ENCODE peak calls at places on chromosomes 3 and 15, in seven cellular contexts. One of them, this sample, is unnamed.
A peak's percentile ranks its signal among the peaks of the same experiment; 100 is the strongest.

GRCh38 chr3:100777271-100777670 is 68.0 kb downstream of the TFG start:
- DNase-seq in NCI-H226: peak; percentile 50
- DNase-seq in activated T-cell treated with anti-CD3 and anti-CD28 coated beads for 1 hour: no peak
- DNase-seq in HT1080: peak; percentile 29
- DNase-seq in T-helper 2 cell: no peak
- DNase-seq in HFFc6: peak; percentile 52
- DNase-seq in activated CD8-positive, alpha-beta memory T cell treated with anti-CD3 and anti-CD28 coated beads for 48 hours: no peak
- DNase-seq in this sample: no peak

GRCh38 chr3:153244961-153245360 is 82.9 kb downstream of the RAP2B start:
- DNase-seq in activated CD8-positive, alpha-beta memory T cell treated with anti-CD3 and anti-CD28 coated beads for 48 hours: no peak
- DNase-seq in NCI-H226: no peak
- DNase-seq in activated T-cell treated with anti-CD3 and anti-CD28 coated beads for 1 hour: no peak
- DNase-seq in HT1080: no peak
- DNase-seq in T-helper 2 cell: no peak
- DNase-seq in HFFc6: peak; percentile 8
- DNase-seq in this sample: no peak

GRCh38 chr3:126105691-126106187 is 21.8 kb upstream of the SLC41A3 start:
- DNase-seq in activated T-cell treated with anti-CD3 and anti-CD28 coated beads for 1 hour: no peak
- DNase-seq in T-helper 2 cell: no peak
- DNase-seq in activated CD8-positive, alpha-beta memory T cell treated with anti-CD3 and anti-CD28 coated beads for 48 hours: no peak
- DNase-seq in HFFc6: no peak
- DNase-seq in NCI-H226: no peak
- DNase-seq in HT1080: no peak
- DNase-seq in this sample: peak; percentile 51

GRCh38 chr3:99172736-99173657 is 271.5 kb upstream of the DCBLD2 start:
- DNase-seq in NCI-H226: peak; percentile 24
- DNase-seq in activated CD8-positive, alpha-beta memory T cell treated with anti-CD3 and anti-CD28 coated beads for 48 hours: no peak
- DNase-seq in T-helper 2 cell: no peak
- DNase-seq in HFFc6: peak; percentile 71
- DNase-seq in activated T-cell treated with anti-CD3 and anti-CD28 coated beads for 1 hour: peak; percentile 4
- DNase-seq in HT1080: peak; percentile 68
- DNase-seq in this sample: no peak

GRCh38 chr3:145963111-145963510 is 197.9 kb downstream of the PLOD2 start:
- DNase-seq in NCI-H226: no peak
- DNase-seq in HT1080: no peak
- DNase-seq in HFFc6: no peak
- DNase-seq in activated T-cell treated with anti-CD3 and anti-CD28 coated beads for 1 hour: no peak
- DNase-seq in T-helper 2 cell: no peak
- DNase-seq in activated CD8-positive, alpha-beta memory T cell treated with anti-CD3 and anti-CD28 coated beads for 48 hours: no peak
- DNase-seq in this sample: no peak

GRCh38 chr15:35173444-35174118 is 88.5 kb upstream of the NANOGP8 start:
- DNase-seq in T-helper 2 cell: no peak
- DNase-seq in HFFc6: peak; percentile 10
- DNase-seq in NCI-H226: peak; percentile 1
- DNase-seq in activated CD8-positive, alpha-beta memory T cell treated with anti-CD3 and anti-CD28 coated beads for 48 hours: no peak
- DNase-seq in HT1080: peak; percentile 37
- DNase-seq in activated T-cell treated with anti-CD3 and anti-CD28 coated beads for 1 hour: no peak
- DNase-seq in this sample: no peak

GRCh38 chr3:9666704-9667445 is 17.6 kb downstream of the MTMR14 start:
- DNase-seq in activated T-cell treated with anti-CD3 and anti-CD28 coated beads for 1 hour: no peak
- DNase-seq in activated CD8-positive, alpha-beta memory T cell treated with anti-CD3 and anti-CD28 coated beads for 48 hours: no peak
- DNase-seq in HT1080: no peak
- DNase-seq in HFFc6: no peak
- DNase-seq in T-helper 2 cell: no peak
- DNase-seq in NCI-H226: no peak
- DNase-seq in this sample: no peak

GRCh38 chr3:31947671-31948091 is 33.4 kb downstream of the OSBPL10 start:
- DNase-seq in HFFc6: no peak
- DNase-seq in HT1080: no peak
- DNase-seq in activated T-cell treated with anti-CD3 and anti-CD28 coated beads for 1 hour: no peak
- DNase-seq in T-helper 2 cell: no peak
- DNase-seq in activated CD8-positive, alpha-beta memory T cell treated with anti-CD3 and anti-CD28 coated beads for 48 hours: no peak
- DNase-seq in NCI-H226: peak; percentile 32
- DNase-seq in this sample: no peak

GRCh38 chr15:67248106-67248505 is 6.4 kb downstream of the AAGAB start:
- DNase-seq in NCI-H226: no peak
- DNase-seq in HFFc6: no peak
- DNase-seq in activated CD8-positive, alpha-beta memory T cell treated with anti-CD3 and anti-CD28 coated beads for 48 hours: no peak
- DNase-seq in HT1080: no peak
- DNase-seq in activated T-cell treated with anti-CD3 and anti-CD28 coated beads for 1 hour: no peak
- DNase-seq in T-helper 2 cell: no peak
- DNase-seq in this sample: no peak

GRCh38 chr15:89845305-89845893 is 30.7 kb upstream of the ANPEP start:
- DNase-seq in HT1080: peak; percentile 97
- DNase-seq in activated CD8-positive, alpha-beta memory T cell treated with anti-CD3 and anti-CD28 coated beads for 48 hours: no peak
- DNase-seq in activated T-cell treated with anti-CD3 and anti-CD28 coated beads for 1 hour: no peak
- DNase-seq in T-helper 2 cell: no peak
- DNase-seq in NCI-H226: peak; percentile 98
- DNase-seq in HFFc6: peak; percentile 86
- DNase-seq in this sample: no peak

GRCh38 chr3:119302697-119303630 is 8.8 kb downstream of the ARHGAP31 start:
- DNase-seq in HT1080: peak; percentile 37
- DNase-seq in activated CD8-positive, alpha-beta memory T cell treated with anti-CD3 and anti-CD28 coated beads for 48 hours: no peak
- DNase-seq in T-helper 2 cell: no peak
- DNase-seq in HFFc6: no peak
- DNase-seq in activated T-cell treated with anti-CD3 and anti-CD28 coated beads for 1 hour: no peak
- DNase-seq in NCI-H226: no peak
- DNase-seq in this sample: no peak

GRCh38 chr3:31382856-31383255 is 149.9 kb upstream of the STT3B start:
- DNase-seq in activated CD8-positive, alpha-beta memory T cell treated with anti-CD3 and anti-CD28 coated beads for 48 hours: no peak
- DNase-seq in HT1080: no peak
- DNase-seq in activated T-cell treated with anti-CD3 and anti-CD28 coated beads for 1 hour: no peak
- DNase-seq in T-helper 2 cell: no peak
- DNase-seq in HFFc6: no peak
- DNase-seq in NCI-H226: no peak
- DNase-seq in this sample: no peak

GRCh38 chr3:11846281-11847034 is at the start of gene TAMM41:
- DNase-seq in T-helper 2 cell: peak; percentile 81
- DNase-seq in HFFc6: peak; percentile 86
- DNase-seq in HT1080: peak; percentile 86
- DNase-seq in NCI-H226: peak; percentile 82
- DNase-seq in activated CD8-positive, alpha-beta memory T cell treated with anti-CD3 and anti-CD28 coated beads for 48 hours: peak; percentile 73
- DNase-seq in activated T-cell treated with anti-CD3 and anti-CD28 coated beads for 1 hour: peak; percentile 80
- DNase-seq in this sample: peak; percentile 86

GRCh38 chr15:92164327-92165000 is 229.2 kb upstream of the ST8SIA2 start:
- DNase-seq in HFFc6: peak; percentile 58
- DNase-seq in T-helper 2 cell: no peak
- DNase-seq in activated T-cell treated with anti-CD3 and anti-CD28 coated beads for 1 hour: no peak
- DNase-seq in HT1080: no peak
- DNase-seq in activated CD8-positive, alpha-beta memory T cell treated with anti-CD3 and anti-CD28 coated beads for 48 hours: no peak
- DNase-seq in NCI-H226: no peak
- DNase-seq in this sample: no peak

GRCh38 chr3:34263014-34263714 is 464.7 kb downstream of the PDCD6IP start:
- DNase-seq in T-helper 2 cell: no peak
- DNase-seq in HFFc6: no peak
- DNase-seq in activated CD8-positive, alpha-beta memory T cell treated with anti-CD3 and anti-CD28 coated beads for 48 hours: no peak
- DNase-seq in NCI-H226: no peak
- DNase-seq in activated T-cell treated with anti-CD3 and anti-CD28 coated beads for 1 hour: no peak
- DNase-seq in HT1080: no peak
- DNase-seq in this sample: no peak